ENCODE peak calls at places on chromosomes 4 and X, in six cellular contexts. H is HepG2, S is SK-N-SH, K is K562, I is HCT116, E is GM12878. A is an unnamed sample.

GRCh38 chr4:185792384-185793146 is 19.4 kb downstream of the SORBS2 start:
- DNase-seq in H (peak; percentile 95), S (no peak), K (no peak), I (no peak), E (no peak), A (no peak)

GRCh38 chr4:8904041-8904501 is 32.4 kb upstream of the HMX1 start:
- DNase-seq in H (no peak), S (no peak), K (no peak), I (no peak), E (no peak), A (no peak)

GRCh38 chr4:98890698-98891097 is 38.2 kb downstream of the EIF4E start:
- DNase-seq in H (no peak), S (no peak), K (no peak), I (no peak), E (no peak), A (no peak)

GRCh38 chr4:8830056-8830455 is 41.6 kb downstream of the HMX1 start:
- DNase-seq in H (no peak), S (peak; percentile 23), K (no peak), I (no peak), E (no peak), A (no peak)

GRCh38 chr4:47315346-47315745 is 148.2 kb downstream of the COMMD8 start:
- DNase-seq in H (no peak), S (no peak), K (no peak), I (no peak), E (no peak), A (no peak)

GRCh38 chr4:5784960-5785611 is 74.1 kb downstream of the EVC start:
- DNase-seq in H (no peak), S (no peak), K (no peak), I (no peak), E (no peak), A (no peak)

GRCh38 chr4:67883463-67883862 is 339 bp downstream of the TMPRSS11D start:
- DNase-seq in H (no peak), S (no peak), K (no peak), I (no peak), E (no peak), A (no peak)

GRCh38 chr4:110175634-110176033 is 22.8 kb downstream of the ELOVL6 start:
- DNase-seq in H (no peak), S (no peak), K (no peak), I (no peak), E (no peak), A (no peak)

GRCh38 chr4:17168571-17168970 is 270.1 kb upstream of the LDB2 start:
- DNase-seq in H (no peak), S (no peak), K (no peak), I (no peak), E (no peak), A (no peak)

GRCh38 chr4:667545-667925 is 6.5 kb downstream of the ATP5ME start:
- DNase-seq in H (no peak), S (no peak), K (no peak), I (no peak), E (no peak), A (no peak)

GRCh38 chrX:38260231-38260630 is 39.6 kb upstream of the SRPX start:
- DNase-seq in H (peak; percentile 25), S (peak; percentile 44), K (peak; percentile 6), I (peak; percentile 23), E (no peak), A (peak; percentile 16)

GRCh38 chrX:108419401-108419800 is 18.8 kb downstream of the COL4A6 start:
- DNase-seq in H (no peak), S (no peak), K (no peak), I (no peak), E (no peak), A (no peak)

GRCh38 chr4:7255488-7255881 is 63.1 kb downstream of the SORCS2 start:
- DNase-seq in H (no peak), S (peak; percentile 48), K (no peak), I (no peak), E (no peak), A (no peak)

GRCh38 chr4:93182722-93183121 is 645.8 kb upstream of the ATOH1 start:
- DNase-seq in H (no peak), S (no peak), K (no peak), I (no peak), E (no peak), A (peak; percentile 11)

GRCh38 chrX:108292053-108292452 is 146.2 kb downstream of the COL4A6 start:
- DNase-seq in H (no peak), S (no peak), K (no peak), I (no peak), E (no peak), A (no peak)

GRCh38 chr4:99965674-99966350 is 15.7 kb upstream of the H2AZ1 start:
- DNase-seq in H (no peak), S (no peak), K (no peak), I (no peak), E (no peak), A (no peak)

GRCh38 chr4:7138223-7139166 is 53.8 kb upstream of the SORCS2 start:
- DNase-seq in H (no peak), S (no peak), K (no peak), I (no peak), E (no peak), A (no peak)

GRCh38 chr4:121375262-121375661 is 5.6 kb downstream of the QRFPR start:
- DNase-seq in H (no peak), S (no peak), K (no peak), I (no peak), E (no peak), A (no peak)

GRCh38 chr4:80184053-80184790 is 13.1 kb upstream of the PRDM8 start:
- DNase-seq in H (peak; percentile 32), S (peak; percentile 88), K (no peak), I (peak; percentile 48), E (no peak), A (peak; percentile 45)

GRCh38 chr4:126396121-126396520 is 1081.4 kb downstream of the FAT4 start:
- DNase-seq in H (no peak), S (no peak), K (no peak), I (no peak), E (no peak), A (no peak)

GRCh38 chrX:2960861-2961515 is 31.8 kb upstream of the ARSD start:
- DNase-seq in H (no peak), S (no peak), K (no peak), I (no peak), E (no peak), A (no peak)

GRCh38 chrX:30863969-30864368 is 25.1 kb downstream of the TAB3 start:
- DNase-seq in H (no peak), S (no peak), K (no peak), I (no peak), E (no peak), A (no peak)

DNA sequence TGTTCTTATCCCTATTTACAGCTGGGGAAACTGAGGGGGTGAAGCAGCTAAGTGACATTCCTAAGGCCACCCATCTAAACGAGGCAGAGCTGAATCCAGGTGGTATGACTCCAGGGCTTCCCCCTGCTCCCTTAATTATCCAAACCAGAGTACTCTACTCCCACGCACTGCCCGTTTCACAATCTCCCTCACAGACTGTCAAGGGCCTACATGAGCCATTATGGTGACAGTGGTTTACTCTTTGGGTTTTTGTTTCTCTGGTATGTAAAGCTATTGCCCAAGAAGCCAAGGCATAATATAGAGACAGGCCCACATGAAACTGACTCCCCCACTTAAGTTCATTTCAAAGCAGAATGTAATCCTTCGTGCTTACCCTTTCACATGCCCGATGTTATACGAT is 95.1 kb downstream of the NHS start:
- DNase-seq in H (no peak), S (no peak), K (no peak), I (no peak), E (no peak), A (no peak)
- TF ChIP-seq JUND in H (no peak), S (no peak), K (no peak), I (no peak), E (no peak), A (no peak)

GRCh38 chrX:337331-337831 is 18.8 kb upstream of the GTPBP6 start:
- DNase-seq in H (no peak), S (no peak), K (no peak), I (no peak), E (no peak), A (no peak)

GRCh38 chrX:338281-338835 is 19.8 kb upstream of the GTPBP6 start:
- DNase-seq in H (no peak), S (no peak), K (no peak), I (no peak), E (no peak), A (no peak)

GRCh38 chrX:340641-341423 is 22.2 kb upstream of the GTPBP6 start:
- DNase-seq in H (no peak), S (no peak), K (no peak), I (no peak), E (no peak), A (no peak)

GRCh38 chrX:340121-340520 is 21.5 kb upstream of the GTPBP6 start:
- DNase-seq in H (no peak), S (no peak), K (no peak), I (no peak), E (no peak), A (no peak)

GRCh38 chrX:338836-339400 is 20.3 kb upstream of the GTPBP6 start:
- DNase-seq in H (no peak), S (no peak), K (no peak), I (no peak), E (no peak), A (no peak)
- TF ChIP-seq JUND in H (no peak), S (no peak), K (no peak), I (no peak), E (no peak), A (no peak)

DNA sequence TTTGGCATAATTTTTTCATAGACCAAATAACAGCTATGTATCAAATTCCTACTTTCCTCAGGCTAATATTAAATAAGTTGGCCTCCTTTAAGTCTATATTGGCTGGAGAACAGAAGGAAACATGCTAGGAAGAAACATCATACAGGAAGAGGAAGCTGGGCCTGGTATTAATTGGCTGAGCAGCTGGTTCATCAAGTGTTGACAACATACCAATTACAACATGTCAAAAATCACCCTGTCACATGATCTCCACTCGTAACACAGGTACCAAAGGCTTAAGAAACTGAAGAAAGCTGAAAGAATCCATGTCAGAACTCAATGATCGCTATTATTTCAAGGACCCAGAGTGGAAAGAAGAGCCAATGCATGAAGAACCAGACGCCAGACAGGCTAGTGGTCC is 10.5 kb downstream of the WDFY3 start:
- DNase-seq in H (no peak), S (no peak), K (no peak), I (no peak), E (no peak), A (peak; percentile 10)
- TF ChIP-seq JUND in H (no peak), S (no peak), K (no peak), I (no peak), E (no peak), A (no peak)

DNA sequence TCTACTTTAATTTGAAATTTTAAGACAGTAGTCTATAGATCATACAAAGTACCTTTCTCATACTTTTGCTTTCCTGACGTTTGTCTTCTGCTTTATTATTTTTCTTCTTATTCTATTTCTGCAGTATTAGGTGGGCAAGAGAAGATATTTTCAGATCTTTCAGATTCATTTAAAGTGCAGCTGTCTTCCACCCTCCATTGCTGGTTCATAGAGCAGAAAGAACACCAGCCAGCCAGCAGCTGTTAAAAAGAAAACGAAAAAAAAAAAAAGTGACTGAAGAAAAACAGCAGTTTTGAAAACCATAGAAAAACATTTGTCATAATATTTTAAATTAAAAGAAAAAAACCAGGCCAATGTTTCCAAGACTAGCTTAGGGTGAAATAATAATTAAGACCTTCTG is 42.9 kb downstream of the SMAD1 start:
- DNase-seq in H (no peak), S (no peak), K (no peak), I (no peak), E (no peak), A (no peak)
- TF ChIP-seq JUND in H (no peak), S (no peak), K (no peak), I (no peak), E (no peak), A (no peak)